ENCODE peak calls at places on chromosomes 12 and 14, in seven cellular contexts. J is tibial artery, Q is heart left ventricle, B is PC-3, N is neuronal stem cell, F is ovary, P is GM23338. U is an unnamed sample.

GRCh38 chr14:89620436-89620835 is 203.4 kb upstream of the FOXN3 start:
- DNase-seq in J (no peak), Q (no peak), B (no peak), N (no peak), F (no peak), P (no peak), U (no peak)

GRCh38 chr12:31324116-31324844 is 1.7 kb downstream of the SINHCAF start:
- DNase-seq in J (peak; percentile 39), Q (peak; percentile 56), B (peak; percentile 65), N (peak; percentile 50), F (peak; percentile 78), P (peak; percentile 76), U (peak; percentile 74)

GRCh38 chr14:104113631-104114420 is 24.6 kb upstream of the KIF26A start:
- DNase-seq in J (no peak), Q (no peak), B (no peak), N (no peak), F (peak; percentile 11), P (no peak), U (no peak)

GRCh38 chr14:98704441-98704840 is 567.6 kb downstream of the BCL11B start:
- DNase-seq in J (no peak), Q (no peak), B (no peak), N (no peak), F (no peak), P (no peak), U (no peak)

GRCh38 chr12:128644664-128645296 is 179.0 kb downstream of the SLC15A4 start:
- DNase-seq in J (no peak), Q (no peak), B (peak; percentile 45), N (peak; percentile 39), F (no peak), P (peak; percentile 69), U (no peak)

GRCh38 chr12:24496755-24497154 is 452.1 kb downstream of the BCAT1 start:
- DNase-seq in J (no peak), Q (no peak), B (no peak), N (no peak), F (no peak), P (no peak), U (no peak)

GRCh38 chr12:87238466-87238865 is 790.7 kb downstream of the C12orf50 start:
- DNase-seq in J (no peak), Q (no peak), B (no peak), N (no peak), F (no peak), P (no peak), U (no peak)

GRCh38 chr14:104878582-104878981 is 13.5 kb downstream of the CEP170B start:
- DNase-seq in J (no peak), Q (peak; percentile 4), B (no peak), N (no peak), F (no peak), P (no peak), U (no peak)

GRCh38 chr12:40225337-40225983 is 663 bp downstream of the LRRK2 start:
- DNase-seq in J (no peak), Q (no peak), B (no peak), N (no peak), F (no peak), P (no peak), U (no peak)

GRCh38 chr12:31492599-31493196 is 98.2 kb downstream of the DENND5B start:
- DNase-seq in J (no peak), Q (no peak), B (no peak), N (no peak), F (no peak), P (no peak), U (no peak)

GRCh38 chr14:30921305-30921704 is 46.9 kb downstream of the COCH start:
- DNase-seq in J (no peak), Q (no peak), B (no peak), N (no peak), F (no peak), P (no peak), U (no peak)

GRCh38 chr14:51870620-51871019 is 10.2 kb downstream of the GNG2 start:
- DNase-seq in J (no peak), Q (no peak), B (no peak), N (no peak), F (no peak), P (no peak), U (no peak)

GRCh38 chr14:51872396-51872795 is 12.0 kb downstream of the GNG2 start:
- DNase-seq in J (no peak), Q (no peak), B (no peak), N (no peak), F (no peak), P (no peak), U (peak; percentile 25)

GRCh38 chr14:51871846-51872245 is 11.4 kb downstream of the GNG2 start:
- DNase-seq in J (no peak), Q (no peak), B (no peak), N (no peak), F (no peak), P (no peak), U (no peak)

GRCh38 chr14:51869426-51870113 is 9.2 kb downstream of the GNG2 start:
- DNase-seq in J (no peak), Q (no peak), B (no peak), N (no peak), F (no peak), P (no peak), U (no peak)

GRCh38 chr14:51873221-51873893 is 12.9 kb downstream of the GNG2 start:
- DNase-seq in J (no peak), Q (no peak), B (peak; percentile 97), N (no peak), F (no peak), P (no peak), U (no peak)
- H3K4me3 ChIP-seq in J (no peak overlapping the region), Q (no peak overlapping the region), B (peak overlapping the region; percentile 20), N (no peak overlapping the region), F (no peak overlapping the region), P (no peak overlapping the region), U (no peak overlapping the region)

GRCh38 chr14:95102678-95103039 is 54.7 kb downstream of the DICER1 start:
- DNase-seq in J (no peak), Q (no peak), B (no peak), N (no peak), F (no peak), P (no peak), U (no peak)

GRCh38 chr14:95098984-95099599 is 58.2 kb downstream of the DICER1 start:
- DNase-seq in J (peak; percentile 65), Q (peak; percentile 64), B (peak; percentile 65), N (peak; percentile 48), F (peak; percentile 71), P (peak; percentile 87), U (peak; percentile 70)

GRCh38 chr14:95097385-95097784 is 59.9 kb downstream of the DICER1 start:
- DNase-seq in J (no peak), Q (no peak), B (no peak), N (no peak), F (no peak), P (no peak), U (no peak)

GRCh38 chr14:95104911-95105310 is 52.4 kb downstream of the DICER1 start:
- DNase-seq in J (no peak), Q (no peak), B (no peak), N (no peak), F (no peak), P (no peak), U (no peak)

DNA sequence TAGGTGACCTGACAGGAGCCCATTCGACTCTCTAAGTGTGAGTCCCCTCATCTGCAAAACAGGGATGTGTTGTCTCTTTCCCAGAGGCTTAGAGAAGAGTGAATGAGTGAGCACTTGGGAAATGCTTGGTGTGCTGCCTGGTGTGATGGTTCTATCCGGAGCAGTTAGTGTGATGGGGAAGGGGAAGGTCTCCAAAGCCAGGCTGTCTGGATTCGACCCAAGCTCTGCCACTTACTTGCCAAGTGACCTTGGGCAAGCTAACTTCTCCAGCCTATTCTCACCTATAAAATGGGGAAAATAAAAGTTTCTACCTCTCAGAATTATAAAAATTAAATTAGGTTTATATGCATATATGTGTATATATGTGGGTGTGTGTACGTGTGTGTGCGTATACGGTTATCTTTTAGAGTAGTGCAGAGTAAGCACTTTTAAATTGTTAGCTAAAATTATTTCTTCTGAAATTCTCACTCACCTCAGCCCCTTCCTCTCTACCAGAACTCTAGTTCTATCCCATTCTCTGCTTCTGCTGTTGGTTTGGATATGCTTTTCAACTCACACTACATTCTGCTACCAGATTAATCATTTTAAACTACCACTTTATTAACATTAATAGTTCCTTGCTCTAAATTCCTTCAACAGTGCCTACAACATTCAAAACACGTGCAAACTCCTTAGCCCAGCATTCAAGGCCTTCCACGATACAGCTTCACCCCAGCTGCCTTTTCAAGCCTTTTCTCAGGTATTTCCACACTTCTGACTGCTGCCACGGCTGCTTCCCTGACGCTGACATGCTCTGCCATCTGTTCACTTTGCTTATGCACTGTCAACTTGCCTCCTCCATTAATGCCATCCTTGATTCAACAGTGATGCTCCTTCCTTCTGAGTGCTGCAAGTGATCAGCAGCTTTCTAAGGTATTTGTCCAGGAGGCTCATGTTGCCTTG is 55.3 kb downstream of the DICER1 start:
- DNase-seq in J (no peak), Q (no peak), B (no peak), N (no peak), F (no peak), P (no peak), U (no peak)
- H3K4me1 ChIP-seq in J (peaks cover 43% of the 10 kb centered on the region), Q (peaks cover 36% of the 10 kb centered on the region), B (no peaks in the 10 kb centered on the region), N (no peaks in the 10 kb centered on the region), F (peaks cover 3% of the 10 kb centered on the region), P (no peaks in the 10 kb centered on the region), U (peaks cover 3% of the 10 kb centered on the region)

GRCh38 chr12:79424109-79424721 is 266.5 kb downstream of the PAWR start:
- DNase-seq in J (no peak), Q (no peak), B (peak; percentile 97), N (peak; percentile 27), F (no peak), P (no peak), U (peak; percentile 34)
- H3K4me3 ChIP-seq in J (no peak overlapping the region), Q (no peak overlapping the region), B (peak overlapping the region; percentile 36), N (no peak overlapping the region), F (no peak overlapping the region), P (no peak overlapping the region), U (no peak overlapping the region)

GRCh38 chr12:3202734-3203446 is 125.7 kb downstream of the TSPAN9 start:
- DNase-seq in J (peak; percentile 53), Q (peak; percentile 67), B (peak; percentile 64), N (peak; percentile 66), F (peak; percentile 72), P (peak; percentile 85), U (peak; percentile 18)
- H3K4me1 ChIP-seq in J (peaks cover 65% of the 10 kb centered on the region), Q (peaks cover 66% of the 10 kb centered on the region), B (peaks cover 9% of the 10 kb centered on the region), N (peaks cover 15% of the 10 kb centered on the region), F (peaks cover 6% of the 10 kb centered on the region), P (peaks cover 18% of the 10 kb centered on the region), U (no peaks in the 10 kb centered on the region)

GRCh38 chr12:19273482-19274330 is 144.2 kb downstream of the PLEKHA5 start:
- DNase-seq in J (peak; percentile 74), Q (peak; percentile 79), B (peak; percentile 94), N (no peak), F (peak; percentile 70), P (no peak), U (no peak)
- H3K4me3 ChIP-seq in J (no peak overlapping the region), Q (no peak overlapping the region), B (no peak overlapping the region), N (no peak overlapping the region), F (no peak overlapping the region), P (no peak overlapping the region), U (no peak overlapping the region)

DNA sequence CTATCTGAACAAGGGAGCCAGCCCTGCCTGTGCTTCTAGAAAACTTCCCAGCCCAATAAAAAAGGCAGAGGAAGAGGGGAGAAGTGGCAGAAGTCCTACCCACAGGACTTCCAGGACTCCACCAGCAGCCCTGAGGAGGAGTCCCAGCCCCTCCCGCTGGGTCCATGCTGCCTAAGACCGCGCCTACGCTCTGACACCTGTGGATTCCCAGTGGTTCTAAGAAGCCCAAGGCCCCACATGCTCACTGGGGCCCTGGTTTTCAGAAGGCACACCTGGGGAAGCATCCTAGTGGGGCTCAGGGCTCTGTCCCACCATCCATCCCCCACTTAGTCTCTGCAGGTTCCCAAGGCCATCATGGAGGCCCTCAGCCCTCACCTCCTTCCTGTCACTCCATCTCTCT is 32.7 kb downstream of the ACTN1 start:
- DNase-seq in J (no peak), Q (no peak), B (no peak), N (no peak), F (no peak), P (no peak), U (no peak)
- H3K4me1 ChIP-seq in J (peaks cover 100% of the 10 kb centered on the region), Q (peaks cover 100% of the 10 kb centered on the region), B (peaks cover 31% of the 10 kb centered on the region), N (no peaks in the 10 kb centered on the region), F (peaks cover 25% of the 10 kb centered on the region), P (peaks cover 49% of the 10 kb centered on the region), U (peaks cover 9% of the 10 kb centered on the region)

GRCh38 chr12:130879781-130880389 is 8.0 kb downstream of the RAN start:
- DNase-seq in J (no peak), Q (no peak), B (no peak), N (no peak), F (no peak), P (peak; percentile 45), U (no peak)
- H3K4me3 ChIP-seq in J (no peak overlapping the region), Q (no peak overlapping the region), B (no peak overlapping the region), N (no peak overlapping the region), F (no peak overlapping the region), P (no peak overlapping the region), U (no peak overlapping the region)